ENCODE peak calls at places on chromosomes 5 and 9, in eight cellular contexts. J is tibial nerve, W is cardiac fibroblast, Y is AG09309, L is dorsolateral prefrontal cortex, U is transverse colon, R is heart left ventricle, T is BE2C. D is an unnamed sample.

GRCh38 chr5:1156033-1156753 is 44.3 kb upstream of the SLC12A7 start:
- DNase-seq in J (no peak), Y (no peak), T (no peak), W (no peak), U (no peak), R (no peak), L (no peak), D (no peak)

GRCh38 chr9:2016411-2017208 is 1.5 kb downstream of the SMARCA2 start:
- DNase-seq in R (peak; percentile 88), T (peak; percentile 18), Y (no peak), J (peak; percentile 75), U (peak; percentile 85), W (peak; percentile 83), L (peak; percentile 77), D (peak; percentile 51)

GRCh38 chr5:138635268-138635667 is 60.1 kb upstream of the HSPA9 start:
- DNase-seq in T (no peak), Y (peak; percentile 18), R (no peak), U (no peak), W (peak; percentile 69), J (no peak), L (no peak), D (no peak)

GRCh38 chr5:90843443-90843842 is 284.8 kb downstream of the ADGRV1 start:
- DNase-seq in W (no peak), T (no peak), U (no peak), J (no peak), R (no peak), Y (no peak), L (no peak), D (no peak)

GRCh38 chr9:2022560-2022959 is 7.4 kb downstream of the SMARCA2 start:
- DNase-seq in U (no peak), T (no peak), Y (no peak), J (no peak), W (no peak), L (no peak), R (no peak), D (no peak)

GRCh38 chr5:14714706-14715105 is 50.2 kb downstream of the OTULIN start:
- DNase-seq in R (no peak), W (no peak), U (no peak), T (peak; percentile 58), Y (no peak), J (no peak), L (no peak), D (no peak)

GRCh38 chr9:125323615-125324014 is 62.0 kb downstream of the GAPVD1 start:
- DNase-seq in Y (no peak), U (no peak), J (no peak), W (no peak), R (no peak), L (no peak), T (no peak), D (no peak)

GRCh38 chr9:110583237-110583636 is 3.7 kb upstream of the SVEP1 start:
- DNase-seq in U (no peak), W (peak; percentile 65), L (no peak), J (no peak), R (no peak), T (no peak), Y (no peak), D (no peak)

GRCh38 chr9:120212153-120212852 is 367.7 kb downstream of the CDK5RAP2 start:
- DNase-seq in W (no peak), J (no peak), L (no peak), Y (no peak), R (no peak), T (no peak), U (no peak), D (no peak)

GRCh38 chr9:96874947-96875459 is 20.7 kb upstream of the ZNF782 start:
- DNase-seq in U (peak; percentile 85), R (no peak), L (no peak), Y (no peak), W (peak; percentile 19), J (no peak), T (no peak), D (no peak)

GRCh38 chr5:155773680-155774079 is 553.3 kb upstream of the SGCD start:
- DNase-seq in U (no peak), W (no peak), R (no peak), J (no peak), T (no peak), L (no peak), Y (no peak), D (no peak)

GRCh38 chr5:88203977-88204735 is 64.5 kb downstream of the TMEM161B start:
- DNase-seq in J (no peak), W (no peak), L (no peak), U (no peak), Y (no peak), T (no peak), R (no peak), D (no peak)

GRCh38 chr5:138979684-138980275 is 104.6 kb upstream of the LRRTM2 start:
- DNase-seq in R (no peak), T (no peak), U (no peak), J (no peak), W (no peak), Y (no peak), L (no peak), D (peak; percentile 55)

GRCh38 chr5:140725799-140726471 is 25.7 kb downstream of the ZMAT2 start:
- DNase-seq in T (peak; percentile 87), W (peak; percentile 87), R (no peak), Y (peak; percentile 79), J (peak; percentile 28), L (no peak), U (peak; percentile 33), D (no peak)

GRCh38 chr9:120935383-120935857 is 8.8 kb upstream of the TRAF1 start:
- DNase-seq in Y (peak; percentile 80), R (peak; percentile 95), U (peak; percentile 96), W (peak; percentile 98), T (peak; percentile 96), J (peak; percentile 99), L (peak; percentile 86), D (peak; percentile 99)

GRCh38 chr5:167207081-167207480 is 1084.4 kb upstream of the WWC1 start:
- DNase-seq in L (no peak), U (no peak), T (no peak), Y (peak; percentile 5), W (peak; percentile 74), R (no peak), J (no peak), D (no peak)

GRCh38 chr9:99660191-99660636 is 161.5 kb upstream of the NR4A3 start:
- DNase-seq in Y (no peak), J (peak; percentile 5), U (no peak), T (no peak), R (no peak), W (no peak), L (peak; percentile 41), D (no peak)

GRCh38 chr5:66407739-66408138 is 188.5 kb upstream of the MAST4 start:
- DNase-seq in Y (no peak), T (no peak), U (no peak), J (no peak), W (no peak), L (no peak), R (no peak), D (no peak)

GRCh38 chr5:6780802-6781391 is 67.7 kb downstream of the TENT4A start:
- DNase-seq in R (no peak), W (no peak), J (no peak), T (peak; percentile 63), U (no peak), L (no peak), Y (no peak), D (no peak)

GRCh38 chr9:99896119-99896518 is 10.3 kb upstream of the STX17 start:
- DNase-seq in T (no peak), J (no peak), Y (no peak), L (no peak), W (no peak), R (no peak), U (no peak), D (no peak)

GRCh38 chr5:137350791-137351190 is 148.3 kb downstream of the SPOCK1 start:
- DNase-seq in R (no peak), J (no peak), U (no peak), Y (no peak), T (no peak), L (no peak), W (no peak), D (no peak)

GRCh38 chr5:171418982-171419662 is at the start of gene FGF18:
- DNase-seq in W (peak; percentile 50), J (peak; percentile 23), U (peak; percentile 20), R (peak; percentile 76), T (peak; percentile 68), L (no peak), Y (no peak), D (no peak)

DNA sequence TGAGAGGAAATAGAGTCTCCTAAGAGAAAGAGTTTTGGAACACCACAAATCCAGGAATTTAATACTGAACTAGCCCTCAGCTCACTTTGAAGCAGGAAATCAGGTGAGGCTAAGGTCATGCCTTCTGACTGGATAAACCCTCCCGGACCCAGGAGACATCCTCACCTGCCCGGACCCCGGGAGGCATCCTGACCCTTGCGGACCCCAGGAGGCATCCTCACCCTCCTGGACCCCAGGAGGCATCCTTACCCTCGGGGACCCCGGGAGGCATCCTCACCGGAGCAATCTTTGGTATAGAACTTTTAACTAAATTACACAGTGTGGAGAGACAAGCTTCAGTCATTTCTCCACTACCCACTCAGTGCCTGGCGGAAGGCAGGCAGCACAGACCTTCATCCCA is 21.1 kb downstream of the STXBP1 start:
- DNase-seq in W (no peak), U (no peak), T (no peak), L (no peak), Y (no peak), J (no peak), R (no peak), D (no peak)
- H3K4me3 ChIP-seq in W (no peak overlapping the region), U (no peak overlapping the region), T (no peak overlapping the region), L (no peak overlapping the region), Y (no peak overlapping the region), J (no peak overlapping the region), R (no peak overlapping the region), D (no peak overlapping the region)

GRCh38 chr5:123036391-123037103 is at the start of gene PPIC:
- DNase-seq in L (peak; percentile 55), R (peak; percentile 93), U (peak; percentile 91), J (peak; percentile 51), Y (peak; percentile 35), W (peak; percentile 87), T (peak; percentile 68), D (peak; percentile 19)
- H3K4me3 ChIP-seq in L (peak within 1 kb of the TSS; percentile 73), R (peak within 1 kb of the TSS; percentile 81), U (peak within 1 kb of the TSS; percentile 73), J (peak within 1 kb of the TSS; percentile 58), Y (peak within 1 kb of the TSS; percentile 86), W (peak within 1 kb of the TSS; percentile 86), T (peak within 1 kb of the TSS; percentile 67), D (peak within 1 kb of the TSS; percentile 97)

GRCh38 chr9:97928968-97929604 is 6.8 kb upstream of the TRMO start:
- DNase-seq in W (no peak), Y (no peak), U (no peak), R (no peak), J (no peak), T (no peak), L (no peak), D (no peak)
- H3K4me3 ChIP-seq in W (no peak overlapping the region), Y (no peak overlapping the region), U (no peak overlapping the region), R (no peak overlapping the region), J (no peak overlapping the region), T (no peak overlapping the region), L (no peak overlapping the region), D (no peak overlapping the region)

DNA sequence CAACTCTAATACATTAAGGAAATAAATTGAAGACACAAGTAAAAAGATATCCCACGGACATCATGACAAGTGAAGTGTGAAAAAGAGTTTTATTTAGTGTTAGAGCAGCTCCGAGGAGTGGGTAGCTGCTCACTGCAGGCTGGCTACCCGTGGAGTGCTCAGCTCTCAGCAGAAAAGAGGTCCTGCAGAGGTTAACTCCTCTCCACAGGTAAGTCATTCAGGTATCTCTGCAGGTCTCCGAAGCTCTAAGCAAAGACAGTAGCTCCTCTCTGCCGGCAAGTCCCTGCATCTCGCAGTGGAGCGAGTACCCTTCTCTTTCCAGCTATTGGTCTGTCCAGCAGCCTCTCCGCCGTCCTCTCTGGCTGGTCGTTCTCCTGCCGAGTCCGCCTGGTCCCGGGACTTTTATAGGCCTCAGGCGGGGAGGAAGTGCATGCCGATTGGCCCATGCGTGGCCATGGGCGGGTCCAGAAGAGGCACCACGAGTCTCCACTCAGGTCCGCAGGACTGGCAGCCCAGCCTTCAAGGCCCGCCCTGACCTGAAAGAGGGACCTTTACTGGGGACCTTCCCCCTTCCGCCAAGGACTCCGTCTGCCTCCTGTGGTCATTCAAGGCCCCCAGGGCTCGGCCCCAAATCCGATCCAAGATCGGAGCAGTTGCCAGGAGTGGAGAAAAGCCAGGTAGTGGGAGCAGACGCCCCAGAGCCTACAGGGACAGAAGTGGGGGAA is 29.9 kb downstream of the BTNL9 start:
- DNase-seq in R (no peak), Y (no peak), W (no peak), L (no peak), U (no peak), T (no peak), J (no peak), D (no peak)
- H3K4me3 ChIP-seq in R (no peak overlapping the region), Y (no peak overlapping the region), W (no peak overlapping the region), L (no peak overlapping the region), U (no peak overlapping the region), T (no peak overlapping the region), J (no peak overlapping the region), D (no peak overlapping the region)

D was measured in ascending aorta.